ENCODE peak calls at places on chromosomes 1 and 21, in six cellular contexts. One of them, this sample, is unnamed.

GRCh38 chr1:5858844-5859407 is 133.3 kb downstream of the NPHP4 start:
- DNase-seq in amniotic stem cell: no peak
- DNase-seq in IMR-90: no peak
- DNase-seq in iris pigment epithelial cell: no peak
- DNase-seq in stimulated activated CD8-positive, alpha-beta memory T cell treated with anti-CD3 and anti-CD28 coated beads, Interleukin-2, amount 100 ng/mL, for 1 hour: no peak
- DNase-seq in nephron progenitor cell: no peak
- DNase-seq in this sample: no peak

GRCh38 chr1:8351693-8352470 is 34.0 kb downstream of the SLC45A1 start:
- DNase-seq in amniotic stem cell: no peak
- DNase-seq in stimulated activated CD8-positive, alpha-beta memory T cell treated with anti-CD3 and anti-CD28 coated beads, Interleukin-2, amount 100 ng/mL, for 1 hour: no peak
- DNase-seq in nephron progenitor cell: peak; percentile 68
- DNase-seq in iris pigment epithelial cell: no peak
- DNase-seq in IMR-90: no peak
- DNase-seq in this sample: no peak

GRCh38 chr1:77824083-77824482 is 44.6 kb downstream of the MIGA1 start:
- DNase-seq in nephron progenitor cell: no peak
- DNase-seq in IMR-90: peak; percentile 71
- DNase-seq in stimulated activated CD8-positive, alpha-beta memory T cell treated with anti-CD3 and anti-CD28 coated beads, Interleukin-2, amount 100 ng/mL, for 1 hour: no peak
- DNase-seq in iris pigment epithelial cell: peak; percentile 84
- DNase-seq in amniotic stem cell: no peak
- DNase-seq in this sample: peak; percentile 83

GRCh38 chr1:4769516-4770280 is 115.3 kb downstream of the AJAP1 start:
- DNase-seq in stimulated activated CD8-positive, alpha-beta memory T cell treated with anti-CD3 and anti-CD28 coated beads, Interleukin-2, amount 100 ng/mL, for 1 hour: no peak
- DNase-seq in nephron progenitor cell: no peak
- DNase-seq in IMR-90: no peak
- DNase-seq in amniotic stem cell: no peak
- DNase-seq in iris pigment epithelial cell: no peak
- DNase-seq in this sample: no peak

GRCh38 chr1:18581420-18581880 is 49.2 kb upstream of the PAX7 start:
- DNase-seq in nephron progenitor cell: peak; percentile 79
- DNase-seq in iris pigment epithelial cell: no peak
- DNase-seq in IMR-90: no peak
- DNase-seq in stimulated activated CD8-positive, alpha-beta memory T cell treated with anti-CD3 and anti-CD28 coated beads, Interleukin-2, amount 100 ng/mL, for 1 hour: no peak
- DNase-seq in amniotic stem cell: no peak
- DNase-seq in this sample: no peak

GRCh38 chr1:33250217-33250616 is 6.1 kb upstream of the ZNF362 start:
- DNase-seq in stimulated activated CD8-positive, alpha-beta memory T cell treated with anti-CD3 and anti-CD28 coated beads, Interleukin-2, amount 100 ng/mL, for 1 hour: no peak
- DNase-seq in IMR-90: no peak
- DNase-seq in iris pigment epithelial cell: no peak
- DNase-seq in nephron progenitor cell: no peak
- DNase-seq in amniotic stem cell: no peak
- DNase-seq in this sample: no peak

GRCh38 chr1:206663832-206664652 is 20.7 kb upstream of the MAPKAPK2 start:
- DNase-seq in IMR-90: peak; percentile 66
- DNase-seq in iris pigment epithelial cell: peak; percentile 53
- DNase-seq in amniotic stem cell: peak; percentile 35
- DNase-seq in nephron progenitor cell: peak; percentile 83
- DNase-seq in stimulated activated CD8-positive, alpha-beta memory T cell treated with anti-CD3 and anti-CD28 coated beads, Interleukin-2, amount 100 ng/mL, for 1 hour: peak; percentile 54
- DNase-seq in this sample: peak; percentile 79

GRCh38 chr1:171666114-171666769 is 13.8 kb upstream of the MYOC start:
- DNase-seq in nephron progenitor cell: no peak
- DNase-seq in IMR-90: no peak
- DNase-seq in stimulated activated CD8-positive, alpha-beta memory T cell treated with anti-CD3 and anti-CD28 coated beads, Interleukin-2, amount 100 ng/mL, for 1 hour: no peak
- DNase-seq in amniotic stem cell: no peak
- DNase-seq in iris pigment epithelial cell: no peak
- DNase-seq in this sample: no peak

GRCh38 chr1:247578946-247579460 is 9.2 kb upstream of the OR2G2 start:
- DNase-seq in nephron progenitor cell: no peak
- DNase-seq in amniotic stem cell: no peak
- DNase-seq in iris pigment epithelial cell: no peak
- DNase-seq in IMR-90: no peak
- DNase-seq in stimulated activated CD8-positive, alpha-beta memory T cell treated with anti-CD3 and anti-CD28 coated beads, Interleukin-2, amount 100 ng/mL, for 1 hour: no peak
- DNase-seq in this sample: no peak

GRCh38 chr21:37452222-37452621 is 85.6 kb downstream of the DYRK1A start:
- DNase-seq in IMR-90: peak; percentile 94
- DNase-seq in iris pigment epithelial cell: peak; percentile 94
- DNase-seq in stimulated activated CD8-positive, alpha-beta memory T cell treated with anti-CD3 and anti-CD28 coated beads, Interleukin-2, amount 100 ng/mL, for 1 hour: no peak
- DNase-seq in nephron progenitor cell: no peak
- DNase-seq in amniotic stem cell: peak; percentile 47
- DNase-seq in this sample: peak; percentile 93

GRCh38 chr1:94095112-94095637 is 25.8 kb downstream of the ABCA4 start:
- DNase-seq in nephron progenitor cell: no peak
- DNase-seq in stimulated activated CD8-positive, alpha-beta memory T cell treated with anti-CD3 and anti-CD28 coated beads, Interleukin-2, amount 100 ng/mL, for 1 hour: no peak
- DNase-seq in iris pigment epithelial cell: peak; percentile 95
- DNase-seq in amniotic stem cell: no peak
- DNase-seq in IMR-90: peak; percentile 95
- DNase-seq in this sample: peak; percentile 85

GRCh38 chr1:198788561-198789064 is 149.8 kb downstream of the PTPRC start:
- DNase-seq in iris pigment epithelial cell: peak; percentile 52
- DNase-seq in amniotic stem cell: no peak
- DNase-seq in stimulated activated CD8-positive, alpha-beta memory T cell treated with anti-CD3 and anti-CD28 coated beads, Interleukin-2, amount 100 ng/mL, for 1 hour: no peak
- DNase-seq in IMR-90: no peak
- DNase-seq in nephron progenitor cell: peak; percentile 31
- DNase-seq in this sample: no peak

GRCh38 chr21:15520811-15521643 is 208.8 kb upstream of the USP25 start:
- DNase-seq in stimulated activated CD8-positive, alpha-beta memory T cell treated with anti-CD3 and anti-CD28 coated beads, Interleukin-2, amount 100 ng/mL, for 1 hour: no peak
- DNase-seq in nephron progenitor cell: no peak
- DNase-seq in amniotic stem cell: no peak
- DNase-seq in iris pigment epithelial cell: peak; percentile 2
- DNase-seq in IMR-90: peak; percentile 0
- DNase-seq in this sample: no peak

GRCh38 chr1:202029171-202029665 is 18.8 kb downstream of the ELF3 start:
- DNase-seq in stimulated activated CD8-positive, alpha-beta memory T cell treated with anti-CD3 and anti-CD28 coated beads, Interleukin-2, amount 100 ng/mL, for 1 hour: no peak
- DNase-seq in IMR-90: peak; percentile 90
- DNase-seq in nephron progenitor cell: no peak
- DNase-seq in iris pigment epithelial cell: peak; percentile 82
- DNase-seq in amniotic stem cell: peak; percentile 65
- DNase-seq in this sample: peak; percentile 73

GRCh38 chr1:116717318-116717717 is 36.9 kb upstream of the CD2 start:
- DNase-seq in IMR-90: no peak
- DNase-seq in stimulated activated CD8-positive, alpha-beta memory T cell treated with anti-CD3 and anti-CD28 coated beads, Interleukin-2, amount 100 ng/mL, for 1 hour: no peak
- DNase-seq in nephron progenitor cell: no peak
- DNase-seq in iris pigment epithelial cell: no peak
- DNase-seq in amniotic stem cell: no peak
- DNase-seq in this sample: no peak

GRCh38 chr1:206579747-206580437 is 32.4 kb downstream of the EIF2D start:
- DNase-seq in iris pigment epithelial cell: peak; percentile 34
- DNase-seq in nephron progenitor cell: no peak
- DNase-seq in amniotic stem cell: no peak
- DNase-seq in stimulated activated CD8-positive, alpha-beta memory T cell treated with anti-CD3 and anti-CD28 coated beads, Interleukin-2, amount 100 ng/mL, for 1 hour: peak; percentile 78
- DNase-seq in IMR-90: peak; percentile 22
- DNase-seq in this sample: peak; percentile 29

This sample was measured in fibroblast of the aortic adventitia.